ENCODE peak calls at places on chromosome 3, in six cellular contexts. One of them, this sample, is unnamed.

GRCh38 chr3:12705981-12706380 is 42.1 kb upstream of the RAF1 start:
- DNase-seq in HepG2: no peak
- DNase-seq in endothelial cell of umbilical vein: no peak
- DNase-seq in K562: no peak
- DNase-seq in A549: no peak
- DNase-seq in GM12878: no peak
- DNase-seq in this sample: no peak

GRCh38 chr3:45776611-45777010 is 19.7 kb downstream of the SLC6A20 start:
- DNase-seq in HepG2: no peak
- DNase-seq in endothelial cell of umbilical vein: no peak
- DNase-seq in K562: no peak
- DNase-seq in A549: no peak
- DNase-seq in GM12878: no peak
- DNase-seq in this sample: no peak

GRCh38 chr3:194608981-194609380 is 24.2 kb downstream of the TMEM44 start:
- DNase-seq in HepG2: no peak
- DNase-seq in endothelial cell of umbilical vein: no peak
- DNase-seq in K562: no peak
- DNase-seq in A549: no peak
- DNase-seq in GM12878: no peak
- DNase-seq in this sample: no peak

GRCh38 chr3:110349295-110349694 is 722.3 kb upstream of the NECTIN3 start:
- DNase-seq in HepG2: no peak
- DNase-seq in endothelial cell of umbilical vein: no peak
- DNase-seq in K562: no peak
- DNase-seq in A549: no peak
- DNase-seq in GM12878: no peak
- DNase-seq in this sample: no peak

GRCh38 chr3:46906471-46907058 is 29.0 kb downstream of the PTH1R start:
- DNase-seq in HepG2: no peak
- DNase-seq in endothelial cell of umbilical vein: no peak
- DNase-seq in K562: no peak
- DNase-seq in A549: no peak
- DNase-seq in GM12878: no peak
- DNase-seq in this sample: no peak

GRCh38 chr3:106092792-106093191 is 224.0 kb upstream of the CBLB start:
- DNase-seq in HepG2: no peak
- DNase-seq in endothelial cell of umbilical vein: no peak
- DNase-seq in K562: no peak
- DNase-seq in A549: no peak
- DNase-seq in GM12878: no peak
- DNase-seq in this sample: no peak

GRCh38 chr3:22361465-22361864 is 610.5 kb upstream of the ZNF385D start:
- DNase-seq in HepG2: no peak
- DNase-seq in endothelial cell of umbilical vein: no peak
- DNase-seq in K562: no peak
- DNase-seq in A549: no peak
- DNase-seq in GM12878: no peak
- DNase-seq in this sample: no peak

GRCh38 chr3:59052803-59053411 is 3.1 kb upstream of the CFAP20DC start:
- DNase-seq in HepG2: peak; percentile 25
- DNase-seq in endothelial cell of umbilical vein: peak; percentile 44
- DNase-seq in K562: no peak
- DNase-seq in A549: no peak
- DNase-seq in GM12878: no peak
- DNase-seq in this sample: peak; percentile 25

GRCh38 chr3:197435426-197435825 is 120.3 kb downstream of the BDH1 start:
- DNase-seq in HepG2: no peak
- DNase-seq in endothelial cell of umbilical vein: no peak
- DNase-seq in K562: no peak
- DNase-seq in A549: no peak
- DNase-seq in GM12878: no peak
- DNase-seq in this sample: no peak

GRCh38 chr3:36418296-36418695 is 38.0 kb downstream of the STAC start:
- DNase-seq in HepG2: no peak
- DNase-seq in endothelial cell of umbilical vein: no peak
- DNase-seq in K562: no peak
- DNase-seq in A549: no peak
- DNase-seq in GM12878: no peak
- DNase-seq in this sample: no peak

GRCh38 chr3:187996609-187997008 is 157.3 kb upstream of the LPP start:
- DNase-seq in HepG2: no peak
- DNase-seq in endothelial cell of umbilical vein: no peak
- DNase-seq in K562: no peak
- DNase-seq in A549: no peak
- DNase-seq in GM12878: no peak
- DNase-seq in this sample: no peak

GRCh38 chr3:60246361-60246760 is 1004.9 kb downstream of the FHIT start:
- DNase-seq in HepG2: no peak
- DNase-seq in endothelial cell of umbilical vein: no peak
- DNase-seq in K562: no peak
- DNase-seq in A549: no peak
- DNase-seq in GM12878: no peak
- DNase-seq in this sample: no peak

GRCh38 chr3:14284694-14285404 is 106.2 kb downstream of the LSM3 start:
- DNase-seq in HepG2: no peak
- DNase-seq in endothelial cell of umbilical vein: no peak
- DNase-seq in K562: no peak
- DNase-seq in A549: no peak
- DNase-seq in GM12878: no peak
- DNase-seq in this sample: no peak

GRCh38 chr3:76011121-76011520 is 225.8 kb upstream of the ZNF717 start:
- DNase-seq in HepG2: no peak
- DNase-seq in endothelial cell of umbilical vein: no peak
- DNase-seq in K562: no peak
- DNase-seq in A549: no peak
- DNase-seq in GM12878: no peak
- DNase-seq in this sample: no peak

GRCh38 chr3:161371441-161372320 is at the start of gene SPTSSB:
- DNase-seq in HepG2: peak; percentile 42
- DNase-seq in endothelial cell of umbilical vein: peak; percentile 32
- DNase-seq in K562: peak; percentile 9
- DNase-seq in A549: peak; percentile 20
- DNase-seq in GM12878: no peak
- DNase-seq in this sample: peak; percentile 3

GRCh38 chr3:141452045-141452444 is 34.8 kb upstream of the RASA2 start:
- DNase-seq in HepG2: peak; percentile 59
- DNase-seq in endothelial cell of umbilical vein: peak; percentile 83
- DNase-seq in K562: peak; percentile 63
- DNase-seq in A549: peak; percentile 38
- DNase-seq in GM12878: peak; percentile 80
- DNase-seq in this sample: peak; percentile 86

DNA sequence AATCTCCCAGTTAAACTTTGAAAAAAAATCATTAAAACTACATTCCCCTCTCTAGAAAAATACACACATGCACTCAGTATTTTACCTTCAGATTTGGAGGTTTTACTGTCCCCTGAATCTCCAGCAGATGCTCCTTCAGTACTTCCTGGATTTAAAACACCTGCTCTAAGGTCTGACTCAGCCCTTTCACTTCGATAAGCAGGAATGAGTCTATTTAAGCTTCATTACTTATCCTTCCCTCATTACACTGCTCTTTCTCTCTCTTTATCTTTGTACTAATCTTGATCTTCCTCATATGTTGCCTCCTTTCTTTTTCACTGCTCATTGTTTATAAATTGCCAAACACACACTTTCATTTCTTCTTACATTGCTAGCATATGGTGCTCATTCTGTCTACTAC is 443.9 kb downstream of the DIPK2A start:
- DNase-seq in HepG2: no peak
- DNase-seq in endothelial cell of umbilical vein: no peak
- DNase-seq in K562: no peak
- DNase-seq in A549: no peak
- DNase-seq in GM12878: no peak
- DNase-seq in this sample: no peak
- H3K4me3 ChIP-seq in HepG2: no peak overlapping the region
- H3K4me3 ChIP-seq in endothelial cell of umbilical vein: no peak overlapping the region
- H3K4me3 ChIP-seq in K562: no peak overlapping the region
- H3K4me3 ChIP-seq in A549: no peak overlapping the region
- H3K4me3 ChIP-seq in GM12878: no peak overlapping the region
- H3K4me3 ChIP-seq in this sample: no peak overlapping the region

GRCh38 chr3:53974314-53974713 is 82.7 kb upstream of the SELENOK start:
- DNase-seq in HepG2: no peak
- DNase-seq in endothelial cell of umbilical vein: no peak
- DNase-seq in K562: no peak
- DNase-seq in A549: no peak
- DNase-seq in GM12878: no peak
- DNase-seq in this sample: no peak
- TF ChIP-seq MYC in HepG2: no peak
- TF ChIP-seq MYC in endothelial cell of umbilical vein: no peak
- TF ChIP-seq MYC in K562: no peak
- TF ChIP-seq MYC in A549: no peak
- TF ChIP-seq MYC in GM12878: no peak
- TF ChIP-seq MYC in this sample: no peak

DNA sequence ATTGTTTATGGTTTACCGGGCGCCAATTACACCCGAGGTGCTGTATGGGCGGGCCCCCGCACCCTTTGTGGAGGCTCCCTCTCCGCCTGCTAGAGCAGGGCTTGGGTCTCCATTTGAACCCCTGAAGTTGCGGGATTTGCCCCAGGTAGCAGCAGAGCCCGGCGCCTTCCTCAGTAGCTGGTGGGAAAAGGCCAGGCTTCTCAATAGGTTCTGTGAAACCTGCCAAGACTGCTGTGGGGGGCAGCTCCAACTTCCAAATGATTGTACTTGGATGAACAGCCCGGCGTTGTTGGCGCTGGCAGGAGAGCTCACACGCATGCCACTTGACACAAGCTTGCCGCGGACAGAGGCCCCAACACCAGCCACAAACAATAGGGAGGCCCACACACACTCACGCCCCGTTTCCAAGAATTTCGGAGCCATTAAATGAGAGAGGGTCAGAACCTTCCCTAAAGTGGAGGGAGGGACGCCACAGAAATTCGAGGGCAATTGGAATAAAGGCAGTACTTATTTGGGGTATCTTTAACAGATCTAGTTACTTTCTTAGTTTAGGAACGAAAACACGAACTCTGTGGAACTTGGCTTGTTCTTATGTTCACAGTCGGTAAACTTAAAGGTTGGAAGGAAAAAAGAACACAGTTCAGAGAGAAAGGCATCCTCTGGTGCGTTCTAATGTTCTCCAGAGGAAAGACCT is 1.4 kb downstream of the EPHB3 start:
- DNase-seq in HepG2: no peak
- DNase-seq in endothelial cell of umbilical vein: no peak
- DNase-seq in K562: no peak
- DNase-seq in A549: no peak
- DNase-seq in GM12878: no peak
- DNase-seq in this sample: no peak
- H3K4me3 ChIP-seq in HepG2: no peak overlapping the region
- H3K4me3 ChIP-seq in endothelial cell of umbilical vein: no peak overlapping the region
- H3K4me3 ChIP-seq in K562: no peak overlapping the region
- H3K4me3 ChIP-seq in A549: no peak overlapping the region
- H3K4me3 ChIP-seq in GM12878: no peak overlapping the region
- H3K4me3 ChIP-seq in this sample: no peak overlapping the region

GRCh38 chr3:124079912-124080276 is 88.0 kb upstream of the ROPN1 start:
- DNase-seq in HepG2: no peak
- DNase-seq in endothelial cell of umbilical vein: no peak
- DNase-seq in K562: no peak
- DNase-seq in A549: no peak
- DNase-seq in GM12878: no peak
- DNase-seq in this sample: no peak

GRCh38 chr3:124078978-124079911 is 87.3 kb upstream of the ROPN1 start:
- DNase-seq in HepG2: peak; percentile 40
- DNase-seq in endothelial cell of umbilical vein: peak; percentile 34
- DNase-seq in K562: peak; percentile 17
- DNase-seq in A549: peak; percentile 19
- DNase-seq in GM12878: no peak
- DNase-seq in this sample: peak; percentile 31

GRCh38 chr3:124075758-124076157 is 83.8 kb upstream of the ROPN1 start:
- DNase-seq in HepG2: no peak
- DNase-seq in endothelial cell of umbilical vein: no peak
- DNase-seq in K562: no peak
- DNase-seq in A549: no peak
- DNase-seq in GM12878: no peak
- DNase-seq in this sample: no peak

DNA sequence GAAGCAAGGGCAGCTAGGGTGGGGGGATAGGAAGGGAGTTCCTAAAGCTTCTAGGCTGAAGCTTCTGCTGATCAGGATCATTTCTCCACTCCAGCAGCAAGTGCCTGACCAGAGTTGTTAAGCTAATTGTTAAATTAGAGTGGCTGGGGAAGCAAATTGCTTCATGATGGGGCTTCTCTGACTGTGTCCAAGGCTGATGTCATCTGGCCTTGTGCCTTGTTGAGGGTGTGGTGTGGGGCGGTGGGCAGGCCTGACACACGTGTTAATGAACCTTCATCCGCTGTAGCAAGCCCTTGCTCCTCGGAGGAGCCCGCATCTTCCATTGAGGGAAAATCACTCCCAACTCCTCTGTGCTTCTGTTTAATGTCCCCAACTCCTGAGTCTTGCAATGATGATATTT is 84.3 kb upstream of the ROPN1 start:
- DNase-seq in HepG2: no peak
- DNase-seq in endothelial cell of umbilical vein: no peak
- DNase-seq in K562: no peak
- DNase-seq in A549: no peak
- DNase-seq in GM12878: no peak
- DNase-seq in this sample: no peak
- TF ChIP-seq MYC in HepG2: no peak
- TF ChIP-seq MYC in endothelial cell of umbilical vein: no peak
- TF ChIP-seq MYC in K562: no peak
- TF ChIP-seq MYC in A549: no peak
- TF ChIP-seq MYC in GM12878: no peak
- TF ChIP-seq MYC in this sample: no peak

GRCh38 chr3:122921791-122922651 is 105.5 kb downstream of the SEMA5B start:
- DNase-seq in HepG2: peak; percentile 16
- DNase-seq in endothelial cell of umbilical vein: no peak
- DNase-seq in K562: peak; percentile 72
- DNase-seq in A549: peak; percentile 18
- DNase-seq in GM12878: no peak
- DNase-seq in this sample: peak; percentile 28
- H3K4me3 ChIP-seq in HepG2: no peak overlapping the region
- H3K4me3 ChIP-seq in endothelial cell of umbilical vein: no peak overlapping the region
- H3K4me3 ChIP-seq in K562: no peak overlapping the region
- H3K4me3 ChIP-seq in A549: peak overlapping the region; percentile 31
- H3K4me3 ChIP-seq in GM12878: no peak overlapping the region
- H3K4me3 ChIP-seq in this sample: no peak overlapping the region

GRCh38 chr3:25594007-25594502 is 70.7 kb downstream of the TOP2B start:
- DNase-seq in HepG2: peak; percentile 30
- DNase-seq in endothelial cell of umbilical vein: peak; percentile 90
- DNase-seq in K562: peak; percentile 35
- DNase-seq in A549: no peak
- DNase-seq in GM12878: no peak
- DNase-seq in this sample: peak; percentile 62
- TF ChIP-seq MYC in HepG2: no peak
- TF ChIP-seq MYC in endothelial cell of umbilical vein: no peak
- TF ChIP-seq MYC in K562: no peak
- TF ChIP-seq MYC in A549: no peak
- TF ChIP-seq MYC in GM12878: no peak
- TF ChIP-seq MYC in this sample: no peak